ENCODE peak calls at places on chromosome 21, in five cellular contexts. A is tibial artery, B is cardiac fibroblast, S is right lobe of liver, D is left ventricle myocardium inferior. Y is an unnamed sample.

GRCh38 chr21:34734696-34735095 is 65.9 kb downstream of the CLIC6 start:
- DNase-seq in A (no peak), B (no peak), S (no peak), D (no peak), Y (no peak)

GRCh38 chr21:34870246-34870645 is 178.9 kb downstream of the RUNX1 start:
- DNase-seq in A (no peak), B (no peak), S (no peak), D (no peak), Y (no peak)

GRCh38 chr21:45624356-45624854 is 19.1 kb upstream of the PCBP3 start:
- DNase-seq in A (no peak), B (no peak), S (peak; percentile 15), D (no peak), Y (peak; percentile 31)

GRCh38 chr21:36654796-36655325 is 44.1 kb upstream of the SIM2 start:
- DNase-seq in A (no peak), B (no peak), S (no peak), D (no peak), Y (no peak)

GRCh38 chr21:29386803-29387202 is 88.1 kb downstream of the BACH1 start:
- DNase-seq in A (no peak), B (no peak), S (no peak), D (no peak), Y (no peak)

GRCh38 chr21:25636727-25637126 is 2.3 kb upstream of the JAM2 start:
- DNase-seq in A (no peak), B (no peak), S (no peak), D (no peak), Y (no peak)

GRCh38 chr21:20902511-20902910 is 95.7 kb upstream of the NCAM2 start:
- DNase-seq in A (no peak), B (no peak), S (no peak), D (no peak), Y (no peak)

GRCh38 chr21:36928960-36929359 is 37.5 kb downstream of the HLCS start:
- DNase-seq in A (no peak), B (no peak), S (peak; percentile 90), D (no peak), Y (no peak)

GRCh38 chr21:26820473-26820872 is 24.7 kb downstream of the ADAMTS1 start:
- DNase-seq in A (no peak), B (no peak), S (no peak), D (no peak), Y (no peak)

GRCh38 chr21:19692231-19692630 is 1288.6 kb upstream of the TMPRSS15 start:
- DNase-seq in A (no peak), B (no peak), S (no peak), D (no peak), Y (no peak)

GRCh38 chr21:25862596-25862995 is 127.8 kb downstream of the GABPA start:
- DNase-seq in A (no peak), B (peak; percentile 55), S (no peak), D (no peak), Y (no peak)

GRCh38 chr21:15141236-15141970 is 76.6 kb upstream of the NRIP1 start:
- DNase-seq in A (no peak), B (no peak), S (peak; percentile 86), D (no peak), Y (no peak)

GRCh38 chr21:44734841-44735240 is 23.5 kb upstream of the TSPEAR start:
- DNase-seq in A (no peak), B (no peak), S (no peak), D (no peak), Y (no peak)

GRCh38 chr21:29441651-29442050 is 142.9 kb downstream of the BACH1 start:
- DNase-seq in A (no peak), B (no peak), S (no peak), D (no peak), Y (no peak)

GRCh38 chr21:28445081-28445830 is 547.4 kb downstream of the LTN1 start:
- DNase-seq in A (no peak), B (peak; percentile 62), S (no peak), D (no peak), Y (no peak)

GRCh38 chr21:15097580-15097979 is 32.8 kb upstream of the NRIP1 start:
- DNase-seq in A (no peak), B (no peak), S (no peak), D (no peak), Y (no peak)

GRCh38 chr21:43703068-43703880 is 15.7 kb upstream of the PDXK start:
- DNase-seq in A (no peak), B (peak; percentile 88), S (no peak), D (peak; percentile 71), Y (peak; percentile 79)

GRCh38 chr21:35643176-35643575 is 417.1 kb downstream of the SETD4 start:
- DNase-seq in A (no peak), B (peak; percentile 35), S (no peak), D (no peak), Y (no peak)

GRCh38 chr21:36690637-36691538 is 8.0 kb upstream of the SIM2 start:
- DNase-seq in A (no peak), B (no peak), S (no peak), D (no peak), Y (peak; percentile 64)

GRCh38 chr21:34908424-34909055 is 140.6 kb downstream of the RUNX1 start:
- DNase-seq in A (peak; percentile 28), B (peak; percentile 70), S (peak; percentile 78), D (no peak), Y (no peak)

GRCh38 chr21:36747114-36747814 is 48.3 kb downstream of the SIM2 start:
- DNase-seq in A (no peak), B (no peak), S (no peak), D (peak; percentile 23), Y (peak; percentile 54)

GRCh38 chr21:36661511-36662309 is 37.2 kb upstream of the SIM2 start:
- DNase-seq in A (no peak), B (peak; percentile 44), S (peak; percentile 56), D (no peak), Y (no peak)

GRCh38 chr21:29787011-29787909 is 152.5 kb downstream of the GRIK1 start:
- DNase-seq in A (no peak), B (no peak), S (no peak), D (no peak), Y (no peak)

GRCh38 chr21:35035116-35035515 is 14.0 kb downstream of the RUNX1 start:
- DNase-seq in A (no peak), B (no peak), S (no peak), D (no peak), Y (no peak)

GRCh38 chr21:36022704-36023103 is 37.6 kb downstream of the SETD4 start:
- DNase-seq in A (no peak), B (no peak), S (no peak), D (no peak), Y (no peak)

GRCh38 chr21:42534361-42534900 is 20.8 kb downstream of the SLC37A1 start:
- DNase-seq in A (peak; percentile 47), B (no peak), S (peak; percentile 49), D (no peak), Y (no peak)

GRCh38 chr21:37631319-37632117 is 264.9 kb downstream of the DYRK1A start:
- DNase-seq in A (no peak), B (no peak), S (no peak), D (no peak), Y (no peak)

DNA sequence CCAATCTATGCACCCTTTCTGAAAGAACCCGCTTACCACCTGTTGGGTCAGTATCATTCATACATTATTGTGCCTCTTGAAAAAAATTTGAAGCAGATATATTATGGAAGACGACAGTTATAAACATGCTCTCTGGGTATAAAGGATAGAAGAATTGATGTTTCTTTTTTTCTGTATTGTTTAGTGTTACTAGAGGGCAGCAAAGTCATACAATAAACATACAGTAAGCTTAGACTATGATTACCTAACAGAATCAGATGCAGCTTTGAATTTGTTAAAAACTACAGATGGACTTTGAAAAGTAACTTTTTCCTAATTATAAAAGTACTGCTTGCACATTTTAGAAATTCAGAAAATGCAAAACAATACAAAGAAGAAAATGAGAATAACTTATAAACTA is 11.1 kb upstream of the PAXBP1 start:
- DNase-seq in A (no peak), B (no peak), S (no peak), D (no peak), Y (no peak)
- TF ChIP-seq CTCF in A (no peak), B (no peak), S (no peak), D (no peak), Y (peak; percentile 39)

GRCh38 chr21:46668381-46668780 is 32.9 kb downstream of the PRMT2 start:
- DNase-seq in A (no peak), B (no peak), S (no peak), D (no peak), Y (no peak)
- H3K4me3 ChIP-seq in A (no peak overlapping the region), B (peak overlapping the region; percentile 59), S (no peak overlapping the region), D (peak overlapping the region; percentile 64), Y (peak overlapping the region; percentile 71)

GRCh38 chr21:41045534-41046268 is 122.3 kb upstream of the BACE2 start:
- DNase-seq in A (no peak), B (no peak), S (no peak), D (no peak), Y (no peak)
- TF ChIP-seq CTCF in A (no peak), B (no peak), S (no peak), D (peak; percentile 54), Y (no peak)

GRCh38 chr21:39014751-39015150 is 168.5 kb downstream of the PSMG1 start:
- DNase-seq in A (no peak), B (peak; percentile 96), S (no peak), D (no peak), Y (peak; percentile 96)
- H3K4me3 ChIP-seq in A (no peak overlapping the region), B (no peak overlapping the region), S (no peak overlapping the region), D (no peak overlapping the region), Y (peak overlapping the region; percentile 44)

DNA sequence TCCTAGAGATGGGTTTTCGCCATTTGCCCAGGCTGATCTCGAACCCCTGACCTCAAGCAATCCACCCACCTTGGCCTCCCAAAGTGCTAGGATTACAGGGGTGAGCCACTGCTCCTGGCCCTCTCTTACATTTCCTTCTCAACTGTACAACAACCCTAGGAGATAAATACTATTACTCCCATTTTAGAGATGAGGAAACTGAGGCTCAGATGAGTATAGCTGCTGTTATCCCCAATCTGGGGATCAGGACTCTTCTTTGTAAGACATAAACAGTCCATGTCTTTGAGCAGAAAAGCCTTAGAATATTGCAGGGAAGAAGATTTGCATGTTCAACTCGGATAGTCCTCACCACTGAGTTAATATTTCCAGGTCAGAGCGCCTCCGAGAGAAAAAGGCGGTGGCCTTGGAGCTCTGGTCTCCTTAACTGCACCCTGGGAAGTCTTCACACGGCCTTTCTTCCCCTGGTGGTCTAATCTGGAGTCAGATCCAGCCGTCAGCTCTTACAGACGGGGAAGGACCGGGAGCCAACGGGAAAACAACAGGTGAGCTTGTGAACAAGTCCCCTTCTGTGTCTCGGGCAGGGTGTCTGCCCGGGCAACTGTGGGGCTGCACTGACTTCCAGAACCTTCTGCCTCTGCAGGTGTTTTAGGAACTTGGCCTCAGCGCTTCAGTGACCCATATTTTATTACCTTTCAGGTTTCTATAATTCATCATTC is 5.9 kb upstream of the OLIG1 start:
- DNase-seq in A (no peak), B (no peak), S (no peak), D (no peak), Y (no peak)
- TF ChIP-seq CTCF in A (no peak), B (no peak), S (no peak), D (no peak), Y (no peak)

DNA sequence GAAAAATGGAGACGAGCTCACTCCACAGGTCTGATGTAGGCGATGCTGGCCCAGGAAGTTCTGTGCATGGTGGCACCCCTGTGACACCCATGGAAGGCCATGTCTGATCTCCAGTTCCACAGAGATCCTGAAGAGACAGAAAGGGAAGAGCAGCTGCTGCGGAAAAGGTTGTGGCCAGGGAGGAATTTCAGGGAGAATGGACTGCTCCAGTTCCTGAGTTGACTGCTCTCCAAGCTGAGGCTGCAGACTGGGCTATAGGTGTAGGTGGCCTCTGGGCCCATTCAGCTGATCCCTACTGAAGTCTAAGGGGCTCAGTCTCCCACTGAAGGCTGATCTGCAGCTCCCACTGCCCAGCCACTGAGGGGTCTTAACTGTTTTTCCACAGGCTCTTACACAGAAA is 89.2 kb downstream of the ETS2 start:
- DNase-seq in A (no peak), B (no peak), S (no peak), D (no peak), Y (no peak)
- H3K4me3 ChIP-seq in A (no peak overlapping the region), B (no peak overlapping the region), S (no peak overlapping the region), D (no peak overlapping the region), Y (no peak overlapping the region)

GRCh38 chr21:32114434-32115063 is 164.3 kb downstream of the MIS18A start:
- DNase-seq in A (no peak), B (no peak), S (no peak), D (no peak), Y (no peak)
- TF ChIP-seq CTCF in A (no peak), B (no peak), S (no peak), D (no peak), Y (no peak)